ENCODE peak calls at places on chromosome 6, in eight cellular contexts. N is IMR-90, H is HepG2, W is body of pancreas, E is adrenal gland, X is right lobe of liver, A is upper lobe of left lung, O is Peyer's patch. Z is an unnamed sample.

GRCh38 chr6:157019115-157019628 is 242.0 kb downstream of the ARID1B start:
- DNase-seq in E (no peak), A (no peak), W (no peak), H (peak), X (no peak), O (no peak), N (peak), Z (peak)

GRCh38 chr6:113640046-113640445 is 217.1 kb upstream of the MARCKS start:
- DNase-seq in N (no peak), E (no peak), X (no peak), A (no peak), W (no peak), H (no peak), O (no peak), Z (no peak)

GRCh38 chr6:26234421-26235239 is 130.4 kb upstream of the BTN3A2 start:
- DNase-seq in X (no peak), O (peak), E (peak), W (no peak), N (peak), A (peak), H (no peak), Z (peak)

GRCh38 chr6:132548746-132549463 is 3.6 kb upstream of the TAAR8 start:
- DNase-seq in X (no peak), A (no peak), W (no peak), H (no peak), N (no peak), O (no peak), E (no peak), Z (no peak)

GRCh38 chr6:104473021-104473429 is 386.7 kb downstream of the HACE1 start:
- DNase-seq in W (no peak), O (no peak), A (no peak), E (no peak), H (no peak), X (no peak), N (no peak), Z (no peak)

GRCh38 chr6:166566026-166567011 is 20.2 kb downstream of the RAMACL start:
- DNase-seq in N (no peak), O (no peak), W (no peak), A (no peak), E (no peak), H (no peak), X (no peak), Z (no peak)

GRCh38 chr6:139109558-139109957 is 25.3 kb upstream of the HECA start:
- DNase-seq in N (peak), E (no peak), O (no peak), H (peak), W (no peak), X (no peak), A (no peak), Z (peak)

GRCh38 chr6:37607949-37608348 is 89.7 kb downstream of the MDGA1 start:
- DNase-seq in N (peak), X (no peak), O (no peak), W (no peak), A (no peak), H (peak), E (no peak), Z (peak)

GRCh38 chr6:34235605-34236422 is 859 bp upstream of the HMGA1 start:
- DNase-seq in O (peak), N (peak), W (peak), A (peak), X (peak), H (no peak), E (peak), Z (peak)

GRCh38 chr6:3753228-3753795 is 1.8 kb upstream of the PXDC1 start:
- DNase-seq in X (peak), E (no peak), W (no peak), O (no peak), H (no peak), A (no peak), N (no peak), Z (no peak)
- TF ChIP-seq POLR2A in X (peak), E (no peak), W (no peak), O (no peak), H (no peak), A (no peak), N (no peak), Z (no peak)

DNA sequence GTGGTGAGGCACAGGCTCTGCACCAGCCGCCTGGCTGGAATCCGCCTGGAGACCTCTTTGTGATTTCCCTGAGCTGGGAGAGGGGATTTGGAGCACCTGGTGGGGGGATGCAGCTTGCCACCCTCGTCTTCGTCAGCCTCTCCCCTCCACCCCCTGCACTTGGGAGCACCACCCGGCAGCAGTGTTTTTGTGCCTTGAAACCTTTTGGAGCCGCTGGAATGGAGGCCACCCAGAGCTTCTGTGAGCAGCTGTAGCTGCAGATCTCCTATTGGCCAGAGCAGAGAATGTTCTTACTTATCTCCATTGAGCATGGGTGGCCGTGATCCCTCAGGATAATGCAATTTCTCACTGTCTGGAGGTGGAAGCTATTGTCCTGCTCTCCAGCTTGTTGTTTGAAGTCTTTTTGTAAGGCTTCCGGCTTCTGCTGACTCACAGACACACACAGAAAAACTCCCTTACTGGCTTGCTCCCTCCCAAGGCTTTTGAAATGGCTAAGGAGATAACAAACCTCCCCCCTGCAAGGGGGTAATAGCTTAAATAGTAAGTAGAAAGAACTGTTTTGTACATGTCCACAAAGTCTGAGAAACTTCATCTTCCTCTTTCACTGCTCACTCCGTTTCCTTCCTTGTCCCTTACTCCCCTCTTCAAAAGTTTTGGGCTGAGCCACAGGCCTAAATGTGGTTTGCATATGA is 271.2 kb downstream of the PRL start:
- DNase-seq in N (peak), X (no peak), E (peak), A (no peak), H (no peak), W (no peak), O (no peak), Z (peak)
- TF ChIP-seq CTCF in N (no peak), X (no peak), E (no peak), A (no peak), H (no peak), W (no peak), O (no peak), Z (no peak)

GRCh38 chr6:152982768-152983636 is at the start of gene FBXO5:
- DNase-seq in W (peak), E (peak), N (peak), H (peak), O (peak), A (peak), X (peak), Z (peak)
- TF ChIP-seq POLR2A in W (no peak), E (peak), N (peak), H (peak), O (peak), A (no peak), X (peak), Z (peak)

DNA sequence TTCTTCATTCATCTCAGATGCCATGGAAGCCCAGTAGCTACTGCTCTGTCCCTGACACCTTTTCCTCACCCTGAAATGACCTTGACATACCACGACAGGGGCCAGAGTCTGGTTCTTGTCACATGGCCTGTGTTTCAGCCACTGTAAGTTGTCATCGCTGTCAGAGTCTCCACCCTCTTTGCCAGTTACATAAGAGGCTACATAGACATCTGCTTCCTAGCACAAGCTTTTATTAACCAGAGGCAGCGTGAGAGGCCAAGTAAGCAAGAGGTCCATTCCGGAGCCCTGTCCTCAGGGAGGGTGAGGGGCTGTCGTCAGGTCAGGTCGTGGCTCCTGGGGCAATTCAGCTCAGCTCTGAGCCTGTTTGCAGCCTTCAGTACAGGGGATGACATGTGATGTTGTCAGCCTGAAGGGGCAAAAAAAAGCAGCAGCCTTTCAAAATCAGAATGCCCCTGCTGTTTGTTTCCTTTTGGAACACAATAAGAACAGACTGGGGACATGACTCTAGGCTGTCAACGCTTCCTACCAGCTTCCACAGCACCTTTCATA is 146.3 kb downstream of the MTFR2 start:
- DNase-seq in N (no peak), A (peak), O (no peak), W (peak), E (peak), H (peak), X (peak), Z (no peak)
- TF ChIP-seq CTCF in N (no peak), A (no peak), O (no peak), W (no peak), E (no peak), H (no peak), X (no peak), Z (no peak)

DNA sequence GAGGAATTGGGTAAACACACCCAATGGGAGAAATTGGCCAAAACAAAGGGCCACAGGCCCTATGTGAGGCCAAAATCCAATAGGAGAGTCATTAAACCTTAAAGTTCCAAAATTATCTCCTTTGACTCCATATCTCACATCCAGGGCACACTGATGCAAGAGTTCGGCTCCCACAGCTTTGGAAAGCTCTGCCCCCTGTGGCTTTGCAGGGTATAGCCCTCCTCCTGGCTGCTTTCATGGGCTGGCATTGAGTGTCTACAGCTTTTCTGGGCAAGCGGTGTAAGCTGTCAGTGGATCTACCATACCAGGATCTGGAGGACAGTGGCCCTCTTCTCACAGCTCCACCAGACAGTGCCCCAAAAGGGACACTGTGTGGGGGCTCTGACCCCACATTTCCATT is 160.5 kb downstream of the ADGRG6 start:
- DNase-seq in H (peak), E (no peak), N (no peak), X (no peak), O (no peak), A (no peak), W (no peak), Z (no peak)
- TF ChIP-seq POLR2A in H (no peak), E (no peak), N (no peak), X (no peak), O (no peak), A (no peak), W (no peak), Z (no peak)

GRCh38 chr6:150744522-150745260 is 120.8 kb upstream of the MTHFD1L start:
- DNase-seq in H (no peak), O (no peak), E (no peak), X (no peak), A (no peak), W (no peak), N (no peak), Z (no peak)

GRCh38 chr6:150740453-150740852 is 125.0 kb upstream of the MTHFD1L start:
- DNase-seq in X (no peak), N (no peak), H (no peak), O (no peak), A (no peak), E (no peak), W (no peak), Z (no peak)

GRCh38 chr6:150738092-150738625 is 127.3 kb upstream of the MTHFD1L start:
- DNase-seq in N (no peak), O (no peak), W (no peak), E (no peak), A (no peak), H (no peak), X (no peak), Z (no peak)

GRCh38 chr6:150739711-150740349 is 125.7 kb upstream of the MTHFD1L start:
- DNase-seq in N (no peak), E (no peak), W (no peak), X (no peak), H (no peak), O (no peak), A (no peak), Z (no peak)

GRCh38 chr6:150741633-150742200 is 123.8 kb upstream of the MTHFD1L start:
- DNase-seq in W (no peak), X (no peak), N (no peak), E (no peak), A (no peak), H (peak), O (peak), Z (peak)
- TF ChIP-seq CTCF in W (peak), X (peak), N (no peak), E (peak), A (peak), H (peak), O (peak), Z (peak)

Z was measured in NB4.